ENCODE peak calls at places on chromosomes 3 and 15, in five cellular contexts. One of them, this sample, is unnamed.

GRCh38 chr3:65597225-65597951 is 441.3 kb downstream of the MAGI1 start:
- DNase-seq in GM12878: no peak
- DNase-seq in SK-N-SH: peak; percentile 87
- DNase-seq in K562: no peak
- DNase-seq in HepG2: no peak
- DNase-seq in this sample: peak; percentile 88

GRCh38 chr15:60788514-60789091 is 309.7 kb upstream of the ICE2 start:
- DNase-seq in GM12878: no peak
- DNase-seq in K562: no peak
- DNase-seq in SK-N-SH: no peak
- DNase-seq in HepG2: no peak
- DNase-seq in this sample: no peak

GRCh38 chr15:31245756-31246155 is 80.9 kb upstream of the KLF13 start:
- DNase-seq in GM12878: no peak
- DNase-seq in HepG2: no peak
- DNase-seq in SK-N-SH: no peak
- DNase-seq in K562: no peak
- DNase-seq in this sample: no peak

GRCh38 chr3:185552358-185552877 is at the start of gene LIPH:
- DNase-seq in SK-N-SH: no peak
- DNase-seq in K562: peak; percentile 44
- DNase-seq in HepG2: no peak
- DNase-seq in GM12878: peak; percentile 61
- DNase-seq in this sample: no peak

GRCh38 chr3:112129925-112130637 is 3.0 kb downstream of the GCSAM start:
- DNase-seq in K562: no peak
- DNase-seq in SK-N-SH: no peak
- DNase-seq in GM12878: no peak
- DNase-seq in HepG2: no peak
- DNase-seq in this sample: no peak

GRCh38 chr15:35481992-35482391 is 64.0 kb downstream of the DPH6 start:
- DNase-seq in K562: no peak
- DNase-seq in SK-N-SH: no peak
- DNase-seq in GM12878: no peak
- DNase-seq in HepG2: no peak
- DNase-seq in this sample: no peak

GRCh38 chr3:143650120-143650519 is 198.1 kb downstream of the SLC9A9 start:
- DNase-seq in SK-N-SH: no peak
- DNase-seq in HepG2: no peak
- DNase-seq in GM12878: no peak
- DNase-seq in K562: no peak
- DNase-seq in this sample: no peak

GRCh38 chr3:67593761-67594234 is 60.6 kb downstream of the SUCLG2 start:
- DNase-seq in K562: no peak
- DNase-seq in SK-N-SH: no peak
- DNase-seq in GM12878: no peak
- DNase-seq in HepG2: peak; percentile 14
- DNase-seq in this sample: peak; percentile 13

GRCh38 chr15:68114356-68114755 is 60.2 kb downstream of the PIAS1 start:
- DNase-seq in SK-N-SH: no peak
- DNase-seq in GM12878: no peak
- DNase-seq in HepG2: no peak
- DNase-seq in K562: no peak
- DNase-seq in this sample: no peak

GRCh38 chr3:11381563-11381962 is 109.4 kb downstream of the ATG7 start:
- DNase-seq in SK-N-SH: no peak
- DNase-seq in K562: no peak
- DNase-seq in GM12878: no peak
- DNase-seq in HepG2: no peak
- DNase-seq in this sample: no peak

GRCh38 chr15:68718468-68718867 is 102.2 kb downstream of the ANP32A start:
- DNase-seq in HepG2: no peak
- DNase-seq in SK-N-SH: no peak
- DNase-seq in K562: no peak
- DNase-seq in GM12878: no peak
- DNase-seq in this sample: no peak

GRCh38 chr3:126607214-126607908 is 47.6 kb downstream of the TXNRD3 start:
- DNase-seq in GM12878: no peak
- DNase-seq in K562: peak; percentile 8
- DNase-seq in HepG2: no peak
- DNase-seq in SK-N-SH: no peak
- DNase-seq in this sample: no peak

GRCh38 chr3:190378240-190378891 is 9.6 kb upstream of the CLDN16 start:
- DNase-seq in SK-N-SH: no peak
- DNase-seq in K562: no peak
- DNase-seq in GM12878: no peak
- DNase-seq in HepG2: no peak
- DNase-seq in this sample: no peak

GRCh38 chr15:52139599-52140462 is 27.3 kb upstream of the BCL2L10 start:
- DNase-seq in K562: peak; percentile 71
- DNase-seq in GM12878: peak; percentile 39
- DNase-seq in SK-N-SH: peak; percentile 74
- DNase-seq in HepG2: peak; percentile 60
- DNase-seq in this sample: peak; percentile 91

GRCh38 chr3:134330895-134331810 is 43.1 kb downstream of the AMOTL2 start:
- DNase-seq in SK-N-SH: no peak
- DNase-seq in HepG2: no peak
- DNase-seq in K562: no peak
- DNase-seq in GM12878: no peak
- DNase-seq in this sample: no peak

GRCh38 chr15:74612677-74613076 is 3.0 kb upstream of the CLK3 start:
- DNase-seq in HepG2: no peak
- DNase-seq in K562: no peak
- DNase-seq in SK-N-SH: no peak
- DNase-seq in GM12878: no peak
- DNase-seq in this sample: no peak

GRCh38 chr3:104556372-104557078 is 810.2 kb upstream of the ALCAM start:
- DNase-seq in HepG2: no peak
- DNase-seq in SK-N-SH: no peak
- DNase-seq in K562: no peak
- DNase-seq in GM12878: no peak
- DNase-seq in this sample: no peak

GRCh38 chr3:109081746-109082510 is 36.0 kb downstream of the MORC1 start:
- DNase-seq in K562: peak; percentile 14
- DNase-seq in SK-N-SH: peak; percentile 34
- DNase-seq in HepG2: peak; percentile 31
- DNase-seq in GM12878: peak; percentile 86
- DNase-seq in this sample: peak; percentile 31

GRCh38 chr3:14397531-14397930 is 4.9 kb upstream of the SLC6A6 start:
- DNase-seq in SK-N-SH: no peak
- DNase-seq in K562: no peak
- DNase-seq in GM12878: no peak
- DNase-seq in HepG2: no peak
- DNase-seq in this sample: no peak

GRCh38 chr3:49845694-49846093 is 10.7 kb downstream of the TRAIP start:
- DNase-seq in HepG2: peak; percentile 60
- DNase-seq in K562: no peak
- DNase-seq in SK-N-SH: no peak
- DNase-seq in GM12878: no peak
- DNase-seq in this sample: no peak

GRCh38 chr3:48623851-48624547 is 2.4 kb upstream of the TMEM89 start:
- DNase-seq in SK-N-SH: no peak
- DNase-seq in HepG2: peak; percentile 93
- DNase-seq in K562: no peak
- DNase-seq in GM12878: no peak
- DNase-seq in this sample: no peak

GRCh38 chr3:73036694-73037368 is 24.6 kb upstream of the EBLN2 start:
- DNase-seq in SK-N-SH: no peak
- DNase-seq in GM12878: no peak
- DNase-seq in HepG2: no peak
- DNase-seq in K562: no peak
- DNase-seq in this sample: no peak

GRCh38 chr15:61943992-61944391 is 116.3 kb downstream of the VPS13C start:
- DNase-seq in SK-N-SH: no peak
- DNase-seq in HepG2: no peak
- DNase-seq in GM12878: no peak
- DNase-seq in K562: no peak
- DNase-seq in this sample: no peak

GRCh38 chr3:85255954-85256353 is 297.2 kb downstream of the CADM2 start:
- DNase-seq in HepG2: no peak
- DNase-seq in K562: no peak
- DNase-seq in SK-N-SH: no peak
- DNase-seq in GM12878: no peak
- DNase-seq in this sample: no peak

GRCh38 chr3:171256445-171257250 is 203.6 kb downstream of the TNIK start:
- DNase-seq in GM12878: no peak
- DNase-seq in HepG2: no peak
- DNase-seq in SK-N-SH: no peak
- DNase-seq in K562: no peak
- DNase-seq in this sample: no peak

GRCh38 chr3:119323401-119324107 is 29.4 kb downstream of the ARHGAP31 start:
- DNase-seq in K562: no peak
- DNase-seq in HepG2: no peak
- DNase-seq in GM12878: no peak
- DNase-seq in SK-N-SH: no peak
- DNase-seq in this sample: peak; percentile 59

GRCh38 chr3:196144383-196145105 is 62.7 kb upstream of the TFRC start:
- DNase-seq in K562: no peak
- DNase-seq in SK-N-SH: no peak
- DNase-seq in GM12878: no peak
- DNase-seq in HepG2: no peak
- DNase-seq in this sample: no peak

GRCh38 chr15:28885630-28886430 is at the start of gene APBA2:
- DNase-seq in GM12878: no peak
- DNase-seq in K562: peak; percentile 78
- DNase-seq in HepG2: no peak
- DNase-seq in SK-N-SH: peak; percentile 87
- DNase-seq in this sample: peak; percentile 78

GRCh38 chr3:130748520-130748919 is 1.9 kb upstream of the PIK3R4 start:
- DNase-seq in GM12878: no peak
- DNase-seq in HepG2: no peak
- DNase-seq in K562: no peak
- DNase-seq in SK-N-SH: no peak
- DNase-seq in this sample: no peak

GRCh38 chr3:130743354-130743753 is 3.3 kb downstream of the PIK3R4 start:
- DNase-seq in K562: no peak
- DNase-seq in SK-N-SH: no peak
- DNase-seq in GM12878: no peak
- DNase-seq in HepG2: no peak
- DNase-seq in this sample: no peak

GRCh38 chr3:130746296-130747039 is at the start of gene PIK3R4:
- DNase-seq in SK-N-SH: peak; percentile 91
- DNase-seq in GM12878: peak; percentile 95
- DNase-seq in K562: peak; percentile 79
- DNase-seq in HepG2: peak; percentile 98
- DNase-seq in this sample: peak; percentile 97

GRCh38 chr3:130748981-130749380 is 2.4 kb upstream of the PIK3R4 start:
- DNase-seq in K562: no peak
- DNase-seq in SK-N-SH: no peak
- DNase-seq in HepG2: no peak
- DNase-seq in GM12878: no peak
- DNase-seq in this sample: no peak
- TF ChIP-seq GABPA in K562: no peak
- TF ChIP-seq GABPA in SK-N-SH: no peak
- TF ChIP-seq GABPA in HepG2: no peak
- TF ChIP-seq GABPA in GM12878: no peak
- TF ChIP-seq GABPA in this sample: no peak

GRCh38 chr3:87333393-87333892 is 57.1 kb upstream of the POU1F1 start:
- DNase-seq in HepG2: peak; percentile 83
- DNase-seq in SK-N-SH: no peak
- DNase-seq in K562: no peak
- DNase-seq in GM12878: no peak
- DNase-seq in this sample: no peak
- TF ChIP-seq SIN3A in HepG2: no peak
- TF ChIP-seq SIN3A in SK-N-SH: peak; percentile 14
- TF ChIP-seq SIN3A in K562: no peak
- TF ChIP-seq SIN3A in GM12878: no peak
- TF ChIP-seq SIN3A in this sample: no peak

GRCh38 chr15:78195735-78196201 is 38.6 kb downstream of the ACSBG1 start:
- DNase-seq in SK-N-SH: peak; percentile 80
- DNase-seq in K562: peak; percentile 73
- DNase-seq in GM12878: no peak
- DNase-seq in HepG2: peak; percentile 10
- DNase-seq in this sample: no peak
- TF ChIP-seq GABPA in SK-N-SH: no peak
- TF ChIP-seq GABPA in K562: no peak
- TF ChIP-seq GABPA in GM12878: no peak
- TF ChIP-seq GABPA in HepG2: no peak
- TF ChIP-seq GABPA in this sample: no peak

GRCh38 chr3:148991219-148992026 is at the start of gene GYG1:
- DNase-seq in GM12878: no peak
- DNase-seq in K562: peak; percentile 89
- DNase-seq in HepG2: peak; percentile 68
- DNase-seq in SK-N-SH: peak; percentile 93
- DNase-seq in this sample: peak; percentile 83

GRCh38 chr3:148992635-148993230 is 1.4 kb downstream of the GYG1 start:
- DNase-seq in K562: no peak
- DNase-seq in GM12878: no peak
- DNase-seq in HepG2: no peak
- DNase-seq in SK-N-SH: no peak
- DNase-seq in this sample: no peak

GRCh38 chr3:148992027-148992634 is 791 bp downstream of the GYG1 start:
- DNase-seq in HepG2: peak; percentile 8
- DNase-seq in GM12878: no peak
- DNase-seq in SK-N-SH: no peak
- DNase-seq in K562: no peak
- DNase-seq in this sample: no peak

DNA sequence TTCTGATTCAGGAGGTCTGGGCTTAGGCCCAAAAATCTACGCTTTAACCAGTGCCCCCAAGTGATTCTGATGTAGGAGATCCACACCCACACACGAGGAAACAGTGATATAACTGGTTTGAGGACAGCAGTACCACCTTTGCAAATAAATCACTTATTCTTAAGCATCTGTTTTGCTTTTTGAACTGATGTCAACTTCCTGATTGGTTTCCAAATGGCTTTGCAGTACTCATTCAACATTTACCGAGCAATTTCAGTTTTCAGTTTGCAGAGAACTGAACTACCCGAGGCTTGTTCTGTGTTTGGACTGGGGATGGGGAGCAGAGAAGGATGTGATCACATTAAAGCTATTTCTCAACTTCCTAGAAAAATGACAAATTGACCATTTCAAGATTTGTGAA is 1.1 kb upstream of the GYG1 start:
- DNase-seq in K562: no peak
- DNase-seq in GM12878: no peak
- DNase-seq in HepG2: no peak
- DNase-seq in SK-N-SH: no peak
- DNase-seq in this sample: no peak
- TF ChIP-seq SIN3A in K562: no peak
- TF ChIP-seq SIN3A in GM12878: no peak
- TF ChIP-seq SIN3A in HepG2: no peak
- TF ChIP-seq SIN3A in SK-N-SH: no peak
- TF ChIP-seq SIN3A in this sample: no peak

DNA sequence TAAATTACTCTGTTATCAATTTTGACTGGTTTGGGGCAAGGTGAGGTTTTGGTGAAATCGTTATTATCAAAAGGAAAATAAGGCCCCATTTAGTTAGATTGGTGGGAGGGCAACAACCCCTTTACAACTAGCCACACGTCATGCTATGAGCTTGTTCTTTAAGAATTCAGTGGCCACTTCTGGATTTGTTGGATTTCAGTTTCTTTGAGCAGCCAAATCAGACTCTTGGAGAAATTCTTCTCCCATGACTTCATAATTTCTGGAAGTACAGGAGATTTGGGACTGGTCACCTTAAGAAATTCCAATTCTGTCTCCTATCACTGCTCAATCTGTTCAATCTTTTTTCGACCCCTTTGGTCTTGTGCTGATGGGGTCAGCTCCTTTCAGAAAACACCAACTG is 14.8 kb upstream of the WNT5A start:
- DNase-seq in HepG2: no peak
- DNase-seq in GM12878: no peak
- DNase-seq in K562: no peak
- DNase-seq in SK-N-SH: no peak
- DNase-seq in this sample: no peak
- TF ChIP-seq GABPA in HepG2: no peak
- TF ChIP-seq GABPA in GM12878: no peak
- TF ChIP-seq GABPA in K562: no peak
- TF ChIP-seq GABPA in SK-N-SH: no peak
- TF ChIP-seq GABPA in this sample: no peak

This sample was measured in H1.